ENCODE peak calls at places on chromosomes 16 and 17, in four cellular contexts. V, I, E and U are unnamed samples.

GRCh38 chr16:61014869-61015268 is 1021.4 kb downstream of the CDH8 start:
- DNase-seq in I (no peak), E (no peak), V (no peak), U (no peak)

GRCh38 chr17:40301315-40301714 is 7.7 kb upstream of the RARA start:
- DNase-seq in V (peak; percentile 63), E (no peak), I (peak; percentile 54), U (no peak)

GRCh38 chr17:28493467-28493866 is 12.7 kb upstream of the FOXN1 start:
- DNase-seq in E (no peak), I (no peak), V (no peak), U (peak; percentile 61)

GRCh38 chr17:82300707-82301270 is 16.6 kb downstream of the CD7 start:
- DNase-seq in V (peak; percentile 91), I (peak; percentile 94), E (peak; percentile 80), U (peak; percentile 73)

GRCh38 chr17:28717578-28718316 is at the start of gene RAB34:
- DNase-seq in V (peak; percentile 71), E (peak; percentile 86), I (peak; percentile 94), U (peak; percentile 94)

GRCh38 chr17:7184091-7184488 is 4.9 kb upstream of the ASGR1 start:
- DNase-seq in E (peak; percentile 71), V (peak; percentile 71), I (no peak), U (no peak)

GRCh38 chr16:11497329-11497805 is 89.4 kb downstream of the LITAF start:
- DNase-seq in I (peak; percentile 95), V (peak; percentile 81), E (peak; percentile 97), U (peak; percentile 75)

GRCh38 chr17:75808905-75809621 is 24.5 kb downstream of the UNK start:
- DNase-seq in I (peak; percentile 95), V (no peak), E (peak; percentile 84), U (peak; percentile 78)

GRCh38 chr17:75587718-75588545 is at the start of gene MYO15B:
- DNase-seq in V (peak; percentile 86), I (peak; percentile 91), E (peak; percentile 61), U (peak; percentile 27)

GRCh38 chr16:52071101-52071500 is 475.8 kb downstream of the TOX3 start:
- DNase-seq in E (no peak), V (peak; percentile 67), I (no peak), U (no peak)

GRCh38 chr17:30068465-30068864 is 48.2 kb upstream of the NSRP1 start:
- DNase-seq in V (no peak), I (no peak), E (no peak), U (no peak)

GRCh38 chr17:47731396-47731795 is 1.6 kb upstream of the TBX21 start:
- DNase-seq in E (no peak), V (peak; percentile 28), I (no peak), U (no peak)

GRCh38 chr16:66882702-66883101 is 2.4 kb downstream of the PDP2 start:
- DNase-seq in I (no peak), V (no peak), E (no peak), U (no peak)

GRCh38 chr17:10036511-10037061 is 131.5 kb upstream of the RCVRN start:
- DNase-seq in E (peak; percentile 62), I (no peak), V (no peak), U (no peak)

GRCh38 chr17:12722282-12722681 is 56.6 kb downstream of the MYOCD start:
- DNase-seq in I (no peak), E (no peak), V (no peak), U (peak; percentile 21)

DNA sequence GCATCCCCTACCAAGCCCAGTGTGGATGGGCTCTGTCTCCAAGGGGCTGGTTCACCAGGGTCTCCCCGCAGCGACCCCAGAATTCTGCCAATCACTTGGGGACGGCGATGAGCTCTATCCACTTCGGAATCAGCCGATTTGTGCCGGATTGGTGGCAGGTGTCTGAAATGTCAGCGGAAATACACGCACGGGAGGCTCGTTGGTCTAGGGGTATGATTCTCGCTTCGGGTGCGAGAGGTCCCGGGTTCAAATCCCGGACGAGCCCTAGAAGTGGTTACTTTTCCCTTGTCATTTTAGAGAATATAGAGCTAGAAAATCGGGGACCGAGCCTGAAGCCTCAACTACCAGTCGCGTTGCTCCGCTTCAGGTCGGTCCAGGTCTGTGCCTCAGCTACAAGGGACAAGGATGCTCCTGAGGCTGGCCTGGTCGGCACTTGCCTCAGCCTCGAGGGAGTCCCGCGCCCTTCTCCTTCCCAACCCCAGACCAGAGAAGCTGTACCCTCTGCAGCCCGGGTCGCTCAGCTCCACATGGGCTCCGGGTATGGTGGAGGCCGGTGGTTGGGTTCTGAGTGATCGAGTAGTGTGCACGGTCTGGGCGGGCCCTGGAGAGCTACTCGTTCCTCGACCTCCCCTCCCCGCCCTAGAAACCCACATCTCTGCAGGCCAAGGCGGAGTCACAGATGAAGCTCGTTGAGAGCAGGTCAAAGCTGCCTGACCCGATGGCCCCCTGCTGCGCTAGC is 16.0 kb upstream of the OR1F1 start:
- DNase-seq in V (no peak), I (no peak), E (no peak), U (no peak)
- H3K4me3 ChIP-seq in V (no peak overlapping the region), I (no peak overlapping the region), E (no peak overlapping the region), U (no peak overlapping the region)

GRCh38 chr17:36878216-36878615 is 59.1 kb upstream of the LHX1 start:
- DNase-seq in E (no peak), I (no peak), V (no peak), U (no peak)

GRCh38 chr17:36879599-36880255 is 57.5 kb upstream of the LHX1 start:
- DNase-seq in I (no peak), V (no peak), E (no peak), U (no peak)

GRCh38 chr17:36879027-36879426 is 58.2 kb upstream of the LHX1 start:
- DNase-seq in E (no peak), V (no peak), I (no peak), U (no peak)

GRCh38 chr17:36877774-36878173 is 59.5 kb upstream of the LHX1 start:
- DNase-seq in E (no peak), V (no peak), I (no peak), U (no peak)

GRCh38 chr17:36877001-36877400 is 60.3 kb upstream of the LHX1 start:
- DNase-seq in E (no peak), I (no peak), V (no peak), U (no peak)
- TF ChIP-seq CTCF in E (no peak), I (no peak), V (no peak), U (no peak)

GRCh38 chr16:85687651-85688471 is 893 bp downstream of the GINS2 start:
- DNase-seq in E (no peak), I (no peak), V (no peak), U (no peak)
- H3K4me3 ChIP-seq in E (peak overlapping the region; percentile 67), I (peak overlapping the region; percentile 35), V (peak overlapping the region; percentile 60), U (peak overlapping the region; percentile 67)

GRCh38 chr16:3092501-3092991 is 6.5 kb downstream of the ZSCAN10 start:
- DNase-seq in V (no peak), E (no peak), I (no peak), U (no peak)
- TF ChIP-seq CTCF in V (no peak), E (no peak), I (no peak), U (no peak)

DNA sequence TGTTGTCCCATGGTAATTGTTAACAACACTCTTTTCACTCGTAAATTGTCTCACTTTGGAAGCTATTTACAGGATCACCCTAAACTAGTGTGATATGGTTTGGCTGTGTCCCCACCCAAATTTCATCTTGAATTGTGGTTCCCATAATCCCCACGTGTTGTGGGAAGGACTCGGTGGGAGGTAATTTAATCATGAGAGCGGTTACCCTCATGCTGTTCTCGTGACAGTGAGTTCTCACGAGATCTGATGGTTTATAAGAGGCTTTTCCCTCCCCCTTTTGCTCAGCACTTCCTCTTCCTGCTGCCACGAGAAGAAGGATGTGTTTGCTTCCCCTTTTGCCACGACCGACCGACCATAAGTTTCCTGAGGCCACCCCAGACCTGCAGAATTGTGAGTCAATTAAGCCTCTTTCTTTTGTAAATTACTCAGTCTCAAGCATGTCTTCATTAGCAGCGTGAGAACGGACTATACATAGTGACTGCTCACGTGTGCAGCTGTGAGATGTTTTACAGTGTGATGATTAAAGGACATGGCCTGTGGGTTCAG is 34.4 kb downstream of the DNAH3 start:
- DNase-seq in V (no peak), I (peak; percentile 28), E (no peak), U (no peak)
- H3K4me3 ChIP-seq in V (no peak overlapping the region), I (no peak overlapping the region), E (no peak overlapping the region), U (no peak overlapping the region)

DNA sequence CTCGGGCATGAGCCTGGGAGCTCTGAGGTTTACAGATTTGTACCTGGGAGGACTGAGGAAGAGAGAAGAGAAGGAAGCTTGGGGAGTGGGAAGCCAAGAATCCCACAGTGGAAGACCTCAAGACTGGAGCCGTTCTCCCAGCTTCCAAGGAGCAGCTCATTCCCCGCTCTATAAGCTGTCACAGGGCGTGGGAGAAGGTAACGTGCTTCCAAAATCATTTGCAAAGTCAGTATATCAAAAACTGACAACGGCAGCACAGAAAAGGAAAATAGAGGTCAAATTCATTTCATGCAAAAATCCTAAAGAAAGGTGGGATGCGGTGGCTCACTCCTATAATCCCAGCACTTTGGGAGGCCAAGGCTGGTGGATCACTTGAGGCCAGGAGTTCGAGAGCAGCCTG is 7.8 kb downstream of the PIK3R5 start:
- DNase-seq in I (peak; percentile 50), E (no peak), V (no peak), U (no peak)
- TF ChIP-seq CTCF in I (no peak), E (no peak), V (no peak), U (no peak)